ENCODE peak calls at places on chromosomes 4 and X, in ten cellular contexts. E, C, T, K, I, F, G, B, Y and S are unnamed samples.

GRCh38 chrX:118459494-118459893 is 36.1 kb upstream of the DOCK11 start:
- DNase-seq in E (peak; percentile 29), C (no peak), T (no peak), K (no peak), I (peak; percentile 50), F (peak; percentile 20), G (no peak), B (no peak), Y (peak; percentile 26), S (peak; percentile 43)

GRCh38 chrX:68997911-68998310 is 167.3 kb downstream of the PJA1 start:
- DNase-seq in E (no peak), C (no peak), T (peak; percentile 80), K (no peak), I (peak; percentile 47), F (no peak), G (no peak), B (peak; percentile 48), Y (peak; percentile 0), S (no peak)

GRCh38 chrX:34734383-34734782 is 77.3 kb upstream of the TMEM47 start:
- DNase-seq in E (no peak), C (no peak), T (no peak), K (no peak), I (peak; percentile 3), F (no peak), G (no peak), B (no peak), Y (peak; percentile 7), S (no peak)

GRCh38 chr4:186887211-186887785 is 163.6 kb upstream of the FAT1 start:
- DNase-seq in E (no peak), C (no peak), T (no peak), K (no peak), I (no peak), F (no peak), G (no peak), B (no peak), Y (peak; percentile 19), S (no peak)

GRCh38 chrX:13110427-13111324 is 66.3 kb upstream of the FAM9C start:
- DNase-seq in E (no peak), C (no peak), T (peak; percentile 84), K (no peak), I (peak; percentile 49), F (no peak), G (no peak), B (peak; percentile 30), Y (peak; percentile 85), S (no peak)

GRCh38 chrX:26918633-26919032 is 544.5 kb downstream of the PPP4R3C start:
- DNase-seq in E (no peak), C (no peak), T (no peak), K (no peak), I (peak; percentile 2), F (peak; percentile 1), G (no peak), B (no peak), Y (no peak), S (peak; percentile 8)

GRCh38 chr4:151409470-151410313 is 716 bp downstream of the FHIP1A start:
- DNase-seq in E (no peak), C (no peak), T (peak; percentile 29), K (no peak), I (no peak), F (no peak), G (no peak), B (peak; percentile 21), Y (no peak), S (no peak)

GRCh38 chrX:56762220-56762619 is 33.2 kb downstream of the NBDY start:
- DNase-seq in E (peak; percentile 47), C (no peak), T (no peak), K (no peak), I (no peak), F (no peak), G (no peak), B (no peak), Y (no peak), S (no peak)

GRCh38 chr4:107989162-107989536 is 540 bp upstream of the HADH start:
- DNase-seq in E (no peak), C (no peak), T (no peak), K (no peak), I (no peak), F (no peak), G (no peak), B (no peak), Y (no peak), S (no peak)

GRCh38 chr4:56134272-56134671 is 185.5 kb downstream of the CEP135 start:
- DNase-seq in E (no peak), C (no peak), T (no peak), K (no peak), I (peak; percentile 18), F (no peak), G (no peak), B (no peak), Y (no peak), S (no peak)

GRCh38 chrX:120309873-120310730 is 1.2 kb downstream of the TMEM255A start:
- DNase-seq in E (no peak), C (no peak), T (peak; percentile 25), K (no peak), I (peak; percentile 10), F (no peak), G (no peak), B (no peak), Y (no peak), S (no peak)

GRCh38 chrX:74421181-74422028 is at the start of gene SLC16A2:
- DNase-seq in E (peak; percentile 25), C (no peak), T (peak; percentile 83), K (no peak), I (peak; percentile 81), F (peak; percentile 85), G (no peak), B (peak; percentile 74), Y (peak; percentile 74), S (peak; percentile 78)